ENCODE peak calls at places on chromosomes 3 and 15, in seven cellular contexts. G, W, X, V, T, R and F are unnamed samples.

GRCh38 chr15:101138913-101139880 is 112.7 kb downstream of the CHSY1 start:
- DNase-seq in G (no peak), W (no peak), X (no peak), V (no peak), T (peak; percentile 54), R (no peak), F (no peak)

GRCh38 chr3:195774917-195775316 is 36.8 kb downstream of the MUC4 start:
- DNase-seq in G (peak; percentile 66), W (peak; percentile 51), X (peak; percentile 76), V (peak; percentile 49), T (peak; percentile 49), R (peak; percentile 58), F (no peak)

GRCh38 chr3:106339551-106339950 is 470.7 kb upstream of the CBLB start:
- DNase-seq in G (no peak), W (no peak), X (no peak), V (no peak), T (no peak), R (no peak), F (no peak)

GRCh38 chr3:152321321-152321720 is 52.6 kb downstream of the MBNL1 start:
- DNase-seq in G (no peak), W (no peak), X (no peak), V (no peak), T (no peak), R (no peak), F (no peak)

GRCh38 chr15:83565553-83566159 is 88.3 kb upstream of the ADAMTSL3 start:
- DNase-seq in G (peak; percentile 23), W (no peak), X (no peak), V (no peak), T (no peak), R (peak; percentile 39), F (no peak)

GRCh38 chr3:42117175-42118008 is 26.2 kb downstream of the TRAK1 start:
- DNase-seq in G (peak; percentile 46), W (peak; percentile 31), X (no peak), V (peak; percentile 54), T (no peak), R (peak; percentile 29), F (peak; percentile 74)

GRCh38 chr3:45557886-45558285 is 36.7 kb upstream of the LIMD1 start:
- DNase-seq in G (no peak), W (no peak), X (no peak), V (no peak), T (no peak), R (no peak), F (no peak)

GRCh38 chr3:63960048-63960711 is 48.0 kb upstream of the SCAANT1 start:
- DNase-seq in G (peak; percentile 42), W (peak; percentile 48), X (no peak), V (peak; percentile 35), T (peak; percentile 73), R (peak; percentile 60), F (peak; percentile 62)

GRCh38 chr3:135801018-135801417 is 164.5 kb upstream of the PPP2R3A start:
- DNase-seq in G (no peak), W (no peak), X (no peak), V (no peak), T (no peak), R (no peak), F (no peak)

GRCh38 chr3:47850062-47850802 is 47.3 kb downstream of the DHX30 start:
- DNase-seq in G (no peak), W (no peak), X (no peak), V (no peak), T (peak; percentile 28), R (peak; percentile 44), F (no peak)

GRCh38 chr15:31327674-31328424 is 1.2 kb downstream of the KLF13 start:
- DNase-seq in G (peak; percentile 70), W (peak; percentile 78), X (peak; percentile 81), V (peak; percentile 52), T (peak; percentile 96), R (peak; percentile 40), F (peak; percentile 88)

GRCh38 chr3:52182203-52182602 is 15.8 kb upstream of the ALAS1 start:
- DNase-seq in G (peak; percentile 43), W (no peak), X (no peak), V (peak; percentile 91), T (peak; percentile 52), R (no peak), F (no peak)

GRCh38 chr3:24365168-24365567 is 129.5 kb downstream of the THRB start:
- DNase-seq in G (no peak), W (peak; percentile 72), X (no peak), V (peak; percentile 68), T (no peak), R (peak; percentile 84), F (peak; percentile 75)

GRCh38 chr3:46926871-46927717 is 49.5 kb downstream of the CCDC12 start:
- DNase-seq in G (no peak), W (no peak), X (peak; percentile 61), V (no peak), T (peak; percentile 87), R (no peak), F (no peak)

GRCh38 chr3:168197162-168197561 is 101.4 kb upstream of the GOLIM4 start:
- DNase-seq in G (no peak), W (no peak), X (no peak), V (no peak), T (no peak), R (no peak), F (no peak)

GRCh38 chr3:188322135-188322892 is 168.4 kb downstream of the LPP start:
- DNase-seq in G (no peak), W (peak; percentile 40), X (no peak), V (peak; percentile 31), T (no peak), R (no peak), F (no peak)

GRCh38 chr3:151609491-151609890 is 124.2 kb upstream of the AADACL2 start:
- DNase-seq in G (no peak), W (no peak), X (no peak), V (no peak), T (no peak), R (no peak), F (no peak)

GRCh38 chr3:169573129-169573528 is 90.4 kb downstream of the MECOM start:
- DNase-seq in G (no peak), W (no peak), X (no peak), V (no peak), T (no peak), R (no peak), F (no peak)
- TF ChIP-seq CTCF in G (no peak), W (no peak), X (no peak), V (no peak), T (no peak), R (peak; percentile 9), F (no peak)

DNA sequence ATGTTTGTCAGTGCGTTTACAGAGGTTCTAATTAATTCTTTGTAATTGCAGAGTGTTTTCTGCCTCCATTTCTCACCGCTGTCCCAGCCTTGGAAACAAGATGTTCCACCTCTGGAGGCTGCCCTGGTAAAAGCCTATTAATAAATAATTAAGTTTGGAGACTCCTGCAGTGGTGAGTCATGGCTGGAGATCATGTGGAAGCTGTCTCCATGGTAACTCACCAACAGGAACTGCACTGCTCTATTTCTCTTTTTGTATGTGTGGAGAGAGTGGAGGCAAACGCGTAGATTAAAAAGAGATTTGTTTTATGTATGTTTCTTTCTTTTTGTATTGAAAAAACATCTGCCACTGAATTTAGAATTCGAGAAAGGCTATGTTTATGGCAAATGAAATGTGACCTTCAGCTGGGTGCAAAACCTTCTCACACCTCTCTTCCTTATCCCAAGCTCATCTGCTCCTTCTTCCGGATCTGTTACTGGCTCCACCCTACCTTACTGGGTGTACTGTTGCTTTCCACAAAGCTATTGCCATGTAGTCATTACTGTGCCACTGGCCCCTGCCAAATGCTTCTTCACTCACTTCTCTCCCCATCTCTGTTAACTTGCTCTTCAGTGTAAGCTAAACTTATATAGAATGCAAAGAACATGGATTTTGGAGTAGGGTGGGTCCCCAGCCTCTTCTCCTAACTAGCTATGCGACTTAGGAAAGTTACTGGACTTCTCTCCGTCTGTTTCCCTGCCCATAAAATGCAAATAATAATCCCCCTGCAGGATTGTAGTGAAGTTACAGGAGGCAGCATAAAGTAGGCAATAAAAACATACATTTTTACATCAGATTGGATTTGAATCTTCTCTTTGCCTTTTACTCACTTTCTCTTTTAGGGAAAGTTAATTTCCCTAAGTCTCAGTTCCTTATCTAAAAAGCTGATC is 778.5 kb downstream of the NTRK3 start:
- DNase-seq in G (peak; percentile 17), W (peak; percentile 35), X (peak; percentile 64), V (peak; percentile 48), T (no peak), R (peak; percentile 66), F (peak; percentile 40)
- TF ChIP-seq POLR2A in G (no peak), W (no peak), X (no peak), V (no peak), T (no peak), R (no peak), F (no peak)

DNA sequence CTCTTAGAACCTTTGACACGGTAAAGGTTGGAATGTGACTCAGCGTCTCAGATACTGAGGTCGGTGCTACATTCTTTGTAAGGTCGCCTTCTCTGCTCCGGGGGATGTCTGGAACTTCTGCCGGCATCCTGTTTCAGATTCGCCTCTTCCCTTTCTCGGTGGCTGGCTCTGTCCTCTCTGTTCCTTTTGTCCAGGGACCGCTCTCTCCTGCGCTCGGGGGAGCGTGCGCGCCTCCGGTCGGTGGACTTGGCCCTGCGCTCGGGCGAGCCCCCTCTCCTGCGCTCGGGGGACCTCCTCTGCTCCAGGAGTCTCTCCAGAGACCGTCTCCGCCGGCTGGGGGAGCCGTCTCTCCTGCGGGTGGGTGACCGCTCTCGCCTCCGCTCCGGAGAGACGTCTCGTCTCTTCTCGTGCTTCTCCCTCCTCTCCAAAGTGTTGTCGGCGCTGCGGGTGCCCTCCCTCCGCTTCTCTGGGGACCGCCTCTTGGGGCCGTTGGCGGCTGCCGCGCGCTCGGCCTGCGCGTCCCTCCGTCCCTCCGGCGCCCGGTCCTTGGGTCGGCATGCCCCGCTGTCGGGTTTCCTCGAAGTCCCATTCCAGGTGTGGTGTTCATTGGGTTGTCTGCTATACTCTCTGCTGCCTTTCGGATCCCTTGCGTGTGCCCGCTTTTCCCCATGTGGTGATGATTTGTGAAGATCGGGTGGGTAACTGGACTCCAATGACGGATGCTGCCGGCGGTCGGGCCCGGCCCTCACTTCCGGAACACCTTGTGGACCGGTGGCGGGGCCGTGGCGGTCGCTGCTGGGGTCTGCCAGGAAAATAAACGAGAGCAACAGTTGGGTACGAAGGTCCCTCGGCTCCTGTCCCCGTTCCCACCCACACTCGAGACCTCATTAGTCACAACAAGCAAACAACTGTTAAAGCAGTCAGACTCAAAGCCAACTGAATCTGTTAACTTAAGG is 668.8 kb upstream of the ADAMTS9 start:
- DNase-seq in G (no peak), W (no peak), X (no peak), V (no peak), T (no peak), R (no peak), F (peak; percentile 79)
- H3K4me3 ChIP-seq in G (no peak overlapping the region), W (no peak overlapping the region), X (peak overlapping the region; percentile 23), V (peak overlapping the region; percentile 23), T (no peak overlapping the region), R (no peak overlapping the region), F (peak overlapping the region; percentile 9)

DNA sequence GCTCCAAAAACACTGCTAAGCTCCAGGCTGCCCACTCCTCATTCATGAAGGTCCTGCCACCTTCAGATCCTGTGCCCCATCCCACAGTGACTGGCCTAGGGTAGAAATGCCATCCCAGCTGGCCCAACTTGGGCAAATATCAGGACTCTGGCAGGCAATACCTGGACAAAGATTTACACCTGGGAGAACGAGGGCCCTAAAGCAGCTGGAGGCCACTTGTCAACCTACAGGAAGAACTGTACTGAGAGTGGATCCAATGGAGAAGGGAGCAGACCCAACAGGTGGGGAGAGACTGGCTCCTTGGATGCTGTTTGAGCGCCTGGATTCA is 57.1 kb upstream of the GATA2 start:
- DNase-seq in G (no peak), W (no peak), X (no peak), V (no peak), T (no peak), R (no peak), F (no peak)
- TF ChIP-seq CTCF in G (no peak), W (no peak), X (no peak), V (no peak), T (no peak), R (no peak), F (no peak)